ENCODE peak calls at places on chromosomes 1 and 21, in four cellular contexts. One of them, this sample, is unnamed.
A peak's percentile ranks its signal among the peaks of the same experiment; 100 is the strongest.

GRCh38 chr1:41698916-41699860 is 214.7 kb upstream of the EDN2 start:
- DNase-seq in HepG2: no peak
- DNase-seq in K562: no peak
- DNase-seq in H1: no peak
- DNase-seq in this sample: no peak

GRCh38 chr1:70025052-70025451 is 180.3 kb downstream of the LRRC40 start:
- DNase-seq in HepG2: no peak
- DNase-seq in K562: no peak
- DNase-seq in H1: no peak
- DNase-seq in this sample: no peak

GRCh38 chr1:77762072-77762476 is 2.4 kb upstream of the USP33 start:
- DNase-seq in HepG2: peak; percentile 33
- DNase-seq in K562: peak; percentile 79
- DNase-seq in H1: no peak
- DNase-seq in this sample: peak; percentile 29

GRCh38 chr1:225709101-225709500 is 56.2 kb upstream of the ENAH start:
- DNase-seq in HepG2: peak; percentile 54
- DNase-seq in K562: no peak
- DNase-seq in H1: no peak
- DNase-seq in this sample: no peak

GRCh38 chr1:180586671-180587155 is 27.9 kb downstream of the OVAAL start:
- DNase-seq in HepG2: peak; percentile 85
- DNase-seq in K562: peak; percentile 73
- DNase-seq in H1: no peak
- DNase-seq in this sample: peak; percentile 47

GRCh38 chr1:85245891-85246290 is 13.6 kb downstream of the C1orf52 start:
- DNase-seq in HepG2: no peak
- DNase-seq in K562: no peak
- DNase-seq in H1: no peak
- DNase-seq in this sample: no peak

GRCh38 chr1:97088386-97088785 is 366.8 kb downstream of the PTBP2 start:
- DNase-seq in HepG2: no peak
- DNase-seq in K562: no peak
- DNase-seq in H1: no peak
- DNase-seq in this sample: peak; percentile 60

GRCh38 chr1:40315795-40316594 is 1.1 kb downstream of the COL9A2 start:
- DNase-seq in HepG2: no peak
- DNase-seq in K562: no peak
- DNase-seq in H1: peak; percentile 73
- DNase-seq in this sample: peak; percentile 27

GRCh38 chr1:154433161-154433681 is 28.1 kb downstream of the IL6R start:
- DNase-seq in HepG2: no peak
- DNase-seq in K562: no peak
- DNase-seq in H1: no peak
- DNase-seq in this sample: no peak

GRCh38 chr1:3922201-3922725 is 22.2 kb upstream of the C1orf174 start:
- DNase-seq in HepG2: no peak
- DNase-seq in K562: peak; percentile 39
- DNase-seq in H1: no peak
- DNase-seq in this sample: no peak

GRCh38 chr1:165903672-165904071 is 76.3 kb downstream of the UCK2 start:
- DNase-seq in HepG2: no peak
- DNase-seq in K562: no peak
- DNase-seq in H1: no peak
- DNase-seq in this sample: peak; percentile 86

GRCh38 chr1:111600886-111601386 is 18.7 kb upstream of the RAP1A start:
- DNase-seq in HepG2: no peak
- DNase-seq in K562: no peak
- DNase-seq in H1: no peak
- DNase-seq in this sample: no peak

GRCh38 chr1:12144236-12144635 is 22.6 kb upstream of the TNFRSF1B start:
- DNase-seq in HepG2: no peak
- DNase-seq in K562: no peak
- DNase-seq in H1: no peak
- DNase-seq in this sample: no peak

GRCh38 chr1:17965515-17966100 is 142.0 kb upstream of the IGSF21 start:
- DNase-seq in HepG2: no peak
- DNase-seq in K562: no peak
- DNase-seq in H1: no peak
- DNase-seq in this sample: no peak

GRCh38 chr1:235954306-235955283 is 87.9 kb upstream of the LYST start:
- DNase-seq in HepG2: peak; percentile 37
- DNase-seq in K562: no peak
- DNase-seq in H1: no peak
- DNase-seq in this sample: no peak

GRCh38 chr1:206809504-206810084 is 37.3 kb upstream of the IL10 start:
- DNase-seq in HepG2: peak; percentile 10
- DNase-seq in K562: peak; percentile 32
- DNase-seq in H1: no peak
- DNase-seq in this sample: peak; percentile 26

GRCh38 chr1:88684482-88685238 is 587 bp downstream of the PKN2 start:
- DNase-seq in HepG2: peak; percentile 18
- DNase-seq in K562: peak; percentile 94
- DNase-seq in H1: peak; percentile 83
- DNase-seq in this sample: peak; percentile 78

GRCh38 chr21:44803651-44804050 is 2.0 kb upstream of the UBE2G2 start:
- DNase-seq in HepG2: no peak
- DNase-seq in K562: peak; percentile 69
- DNase-seq in H1: no peak
- DNase-seq in this sample: no peak
- H3K79me2 ChIP-seq in HepG2: peaks cover 36% of the 10 kb centered on the region
- H3K79me2 ChIP-seq in K562: peaks cover 51% of the 10 kb centered on the region
- H3K79me2 ChIP-seq in H1: peaks cover 28% of the 10 kb centered on the region
- H3K79me2 ChIP-seq in this sample: peaks cover 34% of the 10 kb centered on the region

GRCh38 chr1:31668303-31668883 is 23.7 kb upstream of the PEF1 start:
- DNase-seq in HepG2: no peak
- DNase-seq in K562: no peak
- DNase-seq in H1: no peak
- DNase-seq in this sample: no peak
- TF ChIP-seq JUN in HepG2: no peak
- TF ChIP-seq JUN in K562: no peak
- TF ChIP-seq JUN in H1: no peak
- TF ChIP-seq JUN in this sample: no peak

GRCh38 chr1:170531758-170532657 is at the start of gene GORAB:
- DNase-seq in HepG2: peak; percentile 85
- DNase-seq in K562: peak; percentile 95
- DNase-seq in H1: peak; percentile 90
- DNase-seq in this sample: peak; percentile 94
- H3K79me2 ChIP-seq in HepG2: peaks cover 29% of the 10 kb centered on the region
- H3K79me2 ChIP-seq in K562: peaks cover 26% of the 10 kb centered on the region
- H3K79me2 ChIP-seq in H1: peaks cover 47% of the 10 kb centered on the region
- H3K79me2 ChIP-seq in this sample: peaks cover 29% of the 10 kb centered on the region

DNA sequence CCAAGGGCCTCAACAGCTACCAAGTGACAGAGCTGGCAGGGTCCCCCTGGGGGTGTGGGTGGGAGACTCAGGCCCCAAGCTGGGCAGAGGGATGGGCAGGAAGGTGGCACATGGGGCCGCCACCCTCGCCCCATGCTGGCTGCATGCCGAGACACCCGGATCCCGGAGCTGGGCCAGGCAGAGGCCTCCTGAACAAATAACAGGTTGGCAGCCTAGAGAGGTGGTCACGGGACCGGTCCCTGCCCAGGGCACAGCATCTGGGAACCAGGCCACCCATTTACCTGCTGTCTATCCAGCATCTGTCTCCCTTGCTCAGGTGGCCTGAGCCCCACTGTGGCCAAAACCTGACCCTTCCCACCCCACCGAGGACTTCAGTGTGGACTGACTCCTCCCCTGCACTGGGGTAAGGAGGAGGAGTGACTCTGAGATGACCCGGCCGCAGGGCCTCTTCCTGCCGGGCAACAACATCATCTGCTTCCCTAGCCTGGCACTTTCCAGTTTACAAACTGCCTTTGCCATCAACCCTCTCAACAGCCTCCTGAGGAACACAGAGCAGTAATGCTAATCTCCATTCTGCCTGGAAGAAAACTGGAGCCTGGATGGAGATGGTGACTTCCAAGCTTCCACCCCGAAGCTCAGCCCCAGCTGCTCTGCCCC is 34.5 kb downstream of the RAP1GAP start:
- DNase-seq in HepG2: no peak
- DNase-seq in K562: no peak
- DNase-seq in H1: no peak
- DNase-seq in this sample: no peak
- TF ChIP-seq JUN in HepG2: no peak
- TF ChIP-seq JUN in K562: no peak
- TF ChIP-seq JUN in H1: no peak
- TF ChIP-seq JUN in this sample: no peak